ENCODE peak calls at places on chromosomes 1 and 21, in five cellular contexts. O, K, Q, Y and D are unnamed samples.

GRCh38 chr1:223189903-223190724 is 47.1 kb upstream of the TLR5 start:
- DNase-seq in O (no peak), K (peak), Q (no peak), Y (no peak), D (peak)

GRCh38 chr21:46092026-46092764 is 5.7 kb upstream of the COL6A2 start:
- DNase-seq in O (peak), K (no peak), Q (no peak), Y (no peak), D (no peak)

GRCh38 chr1:228337031-228337564 is 69.5 kb downstream of the TRIM11 start:
- DNase-seq in O (no peak), K (no peak), Q (no peak), Y (no peak), D (no peak)

GRCh38 chr1:20336105-20336605 is 45.5 kb downstream of the VWA5B1 start:
- DNase-seq in O (no peak), K (no peak), Q (no peak), Y (no peak), D (no peak)

GRCh38 chr1:224198572-224198971 is 15.5 kb downstream of the DEGS1 start:
- DNase-seq in O (no peak), K (no peak), Q (no peak), Y (no peak), D (no peak)

GRCh38 chr1:85611856-85612255 is 31.3 kb downstream of the CCN1 start:
- DNase-seq in O (peak), K (no peak), Q (no peak), Y (peak), D (no peak)

GRCh38 chr1:100861379-100861778 is 33.3 kb downstream of the EXTL2 start:
- DNase-seq in O (peak), K (no peak), Q (no peak), Y (no peak), D (no peak)

GRCh38 chr1:57017201-57017600 is 51.4 kb upstream of the C8B start:
- DNase-seq in O (no peak), K (no peak), Q (no peak), Y (peak), D (no peak)

GRCh38 chr1:215489771-215490566 is 77.1 kb upstream of the KCTD3 start:
- DNase-seq in O (no peak), K (no peak), Q (no peak), Y (no peak), D (no peak)

GRCh38 chr1:3275471-3276340 is 178.8 kb upstream of the ARHGEF16 start:
- DNase-seq in O (no peak), K (no peak), Q (no peak), Y (no peak), D (no peak)

GRCh38 chr1:201218409-201218808 is 27.8 kb downstream of the IGFN1 start:
- DNase-seq in O (no peak), K (no peak), Q (no peak), Y (no peak), D (no peak)

GRCh38 chr1:165696625-165697100 is 1.7 kb downstream of the ALDH9A1 start:
- DNase-seq in O (peak), K (no peak), Q (no peak), Y (no peak), D (no peak)

GRCh38 chr21:17101696-17102095 is 411.1 kb upstream of the CXADR start:
- DNase-seq in O (no peak), K (no peak), Q (no peak), Y (no peak), D (no peak)

GRCh38 chr1:170664828-170665617 is 1.1 kb downstream of the PRRX1 start:
- DNase-seq in O (peak), K (no peak), Q (no peak), Y (peak), D (no peak)

GRCh38 chr1:234597894-234598293 is 12.1 kb downstream of the IRF2BP2 start:
- DNase-seq in O (peak), K (peak), Q (peak), Y (peak), D (peak)

GRCh38 chr1:159211331-159212136 is 6.9 kb downstream of the ACKR1 start:
- DNase-seq in O (peak), K (peak), Q (peak), Y (peak), D (peak)

GRCh38 chr1:202081992-202082391 is 40.7 kb upstream of the GPR37L1 start:
- DNase-seq in O (no peak), K (no peak), Q (no peak), Y (no peak), D (no peak)

GRCh38 chr1:165871311-165872067 is 44.1 kb downstream of the UCK2 start:
- DNase-seq in O (peak), K (peak), Q (peak), Y (peak), D (peak)

GRCh38 chr1:13817906-13818305 is 117.9 kb downstream of the PRDM2 start:
- DNase-seq in O (no peak), K (no peak), Q (no peak), Y (no peak), D (no peak)

GRCh38 chr1:172970186-172970585 is 80.6 kb downstream of the TNFSF18 start:
- DNase-seq in O (no peak), K (no peak), Q (no peak), Y (no peak), D (no peak)
- H3K4me2 ChIP-seq in O (no peak), K (no peak), Q (no peak), Y (no peak), D (no peak)

DNA sequence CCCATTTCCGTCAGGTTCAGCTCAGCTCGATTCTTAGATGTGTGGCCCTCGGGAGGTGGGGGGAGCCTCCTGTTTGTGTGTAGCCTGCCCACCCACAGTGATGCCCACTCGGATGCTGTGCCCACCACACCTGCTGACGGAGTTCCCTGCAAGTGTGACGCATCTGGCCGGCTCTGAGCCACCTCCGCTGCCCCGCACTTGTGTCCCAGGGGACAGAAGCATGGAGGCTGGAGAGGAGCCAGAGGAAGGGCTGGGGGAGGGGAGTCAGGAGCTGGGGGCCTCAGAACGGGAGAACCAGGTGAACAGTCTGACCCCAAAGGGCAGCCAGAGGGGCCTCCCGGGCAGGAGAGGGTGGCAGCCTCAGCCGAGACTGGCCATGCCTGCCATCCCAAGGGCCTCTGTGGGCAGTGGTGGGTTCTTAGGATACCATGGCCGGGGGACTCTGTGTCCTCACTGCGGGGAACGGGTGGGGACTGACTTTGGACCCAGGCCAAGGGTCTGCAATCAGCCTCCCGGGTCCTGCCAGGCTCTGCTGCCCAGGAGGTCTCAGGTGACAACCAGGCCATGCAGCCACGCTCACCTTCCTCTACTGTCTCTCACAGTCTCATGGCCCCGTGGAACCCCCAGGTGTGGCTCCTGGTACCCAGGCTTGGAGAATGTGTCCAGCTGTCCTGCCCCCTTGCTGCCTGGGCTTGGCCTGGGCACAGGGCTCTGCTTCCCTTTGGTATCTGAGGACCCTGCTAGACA is 267.2 kb upstream of the VAMP3 start:
- DNase-seq in O (no peak), K (no peak), Q (no peak), Y (no peak), D (no peak)
- H3K4me2 ChIP-seq in O (no peak), K (no peak), Q (no peak), Y (no peak), D (no peak)

DNA sequence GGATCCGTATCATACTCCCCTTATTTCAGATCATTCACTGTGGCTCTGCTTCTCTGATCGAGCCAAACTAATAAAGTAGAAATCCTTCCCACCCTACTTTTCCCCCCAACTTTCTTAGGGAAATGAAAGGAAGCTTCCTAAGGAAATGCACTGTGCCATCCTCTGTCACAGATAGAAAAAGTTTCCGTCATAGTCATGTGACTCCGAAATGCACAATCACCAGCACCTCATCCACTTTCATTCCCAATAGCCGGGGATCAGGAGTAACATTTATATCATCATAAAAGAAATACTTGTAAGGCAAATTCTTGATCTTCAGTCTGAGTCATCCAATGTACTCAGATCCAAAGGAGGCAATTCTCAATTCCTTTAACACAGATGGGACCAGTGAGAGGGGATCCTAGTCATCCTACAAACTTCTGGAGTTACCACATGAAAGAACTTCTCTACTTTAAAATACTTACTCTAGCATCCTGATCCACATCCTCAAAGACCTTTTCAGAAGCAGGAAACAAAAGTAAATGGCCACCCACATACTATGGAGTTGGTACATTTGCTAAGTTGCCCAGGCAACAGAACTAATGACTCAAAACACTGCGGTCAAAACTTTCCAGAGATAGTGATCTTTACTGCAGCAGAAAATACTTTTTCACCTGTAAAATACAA is 97.8 kb upstream of the ZC3H11B start:
- DNase-seq in O (peak), K (peak), Q (no peak), Y (peak), D (no peak)
- H3K4me2 ChIP-seq in O (no peak), K (no peak), Q (no peak), Y (no peak), D (no peak)

DNA sequence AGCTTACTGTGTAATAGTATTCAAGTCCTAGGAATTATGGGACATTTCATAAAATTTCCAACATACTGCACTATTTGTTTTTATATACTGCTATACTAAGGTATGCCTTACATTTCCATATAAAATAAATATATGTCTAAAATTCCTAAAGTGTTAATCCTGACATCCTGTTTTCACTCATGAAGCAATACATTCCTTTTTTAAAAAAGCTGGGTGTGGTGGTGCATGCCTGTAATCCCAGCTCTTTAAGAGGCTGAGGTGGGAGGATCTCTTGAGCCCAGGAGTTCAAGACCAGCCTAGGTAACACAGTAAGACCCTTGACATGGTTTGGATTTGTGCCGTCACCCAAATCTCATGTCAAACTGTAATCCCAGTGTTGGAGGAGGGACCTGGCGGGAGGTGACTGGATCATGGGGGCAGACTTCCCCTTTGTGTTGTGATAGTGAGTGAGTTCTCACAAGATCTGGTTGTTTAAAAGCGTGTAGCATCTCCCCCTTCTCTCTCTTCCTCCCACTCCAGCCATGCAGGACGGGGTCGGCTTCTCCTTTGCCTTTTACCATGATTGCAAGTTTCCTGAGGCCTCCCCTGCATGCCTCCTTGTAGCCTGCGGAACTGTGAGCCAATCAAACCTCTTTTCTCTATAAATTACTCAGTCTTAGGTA is 5.8 kb downstream of the CDC42BPA start:
- DNase-seq in O (no peak), K (no peak), Q (no peak), Y (no peak), D (no peak)
- H3K4me2 ChIP-seq in O (no peak), K (no peak), Q (no peak), Y (no peak), D (no peak)

DNA sequence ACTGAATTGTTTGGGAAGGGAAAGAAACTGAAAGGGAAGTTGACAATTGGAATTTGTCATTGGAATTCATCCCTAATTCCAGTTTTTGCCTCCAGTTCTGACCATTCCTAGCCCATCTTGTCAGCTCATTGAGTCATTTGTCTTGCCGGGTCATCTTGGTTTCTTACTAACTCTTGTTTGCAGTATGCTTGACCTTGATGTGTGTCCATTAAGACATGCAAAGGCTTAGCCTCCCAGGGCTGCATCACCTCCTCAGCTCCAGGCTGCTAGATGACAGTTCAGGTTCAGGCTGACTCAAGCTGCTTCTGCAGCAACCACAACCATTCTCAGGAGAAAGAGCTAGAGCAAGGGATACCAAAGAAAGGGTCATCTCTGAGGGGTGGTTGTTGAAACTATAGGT is 151.3 kb upstream of the PTGFR start:
- DNase-seq in O (no peak), K (no peak), Q (no peak), Y (no peak), D (no peak)
- H3K4me2 ChIP-seq in O (peak), K (no peak), Q (no peak), Y (no peak), D (no peak)

DNA sequence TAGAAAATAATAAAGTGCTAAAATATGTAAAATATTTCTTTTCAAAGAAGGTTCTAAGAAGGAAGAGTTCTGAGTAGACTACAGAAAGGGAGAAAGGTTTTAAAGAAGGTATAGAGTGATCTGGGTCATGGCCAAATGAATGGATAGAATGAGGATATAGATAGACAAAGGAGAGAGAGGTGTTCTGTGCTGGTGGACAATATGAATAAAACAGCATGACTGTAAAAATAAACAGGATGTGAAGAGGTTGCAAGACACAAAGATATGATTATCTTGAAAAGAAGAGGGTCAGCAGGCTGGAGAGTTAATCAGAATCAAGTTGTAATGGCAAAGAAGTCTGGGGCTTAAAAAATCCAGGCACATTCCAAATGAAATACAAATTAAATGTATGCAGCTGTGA is 86.7 kb upstream of the GNG4 start:
- DNase-seq in O (no peak), K (no peak), Q (no peak), Y (no peak), D (no peak)
- H3K4me2 ChIP-seq in O (no peak), K (no peak), Q (no peak), Y (no peak), D (no peak)

DNA sequence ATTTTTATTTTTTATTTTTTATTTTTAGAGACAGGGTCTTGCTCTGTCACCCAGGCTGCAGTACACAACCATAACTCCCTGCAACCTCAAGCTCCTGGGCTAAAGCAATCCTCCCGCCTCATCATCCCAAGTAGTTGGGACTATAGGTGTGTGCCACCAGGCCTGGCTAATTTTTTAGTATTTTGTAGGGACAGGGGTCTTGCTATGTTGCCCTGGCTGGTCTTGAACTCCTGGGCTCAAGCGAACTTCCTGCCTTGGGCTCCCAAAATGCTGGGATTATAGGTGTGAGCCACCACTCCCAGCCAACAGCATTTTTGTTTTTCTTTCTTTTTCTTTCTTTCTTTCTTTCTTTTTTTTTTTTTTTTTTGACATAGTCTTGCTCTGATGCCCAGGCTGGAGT is 14.1 kb downstream of the PLEKHM2 start:
- DNase-seq in O (no peak), K (no peak), Q (no peak), Y (no peak), D (no peak)
- H3K4me2 ChIP-seq in O (no peak), K (peak), Q (peak), Y (no peak), D (no peak)

GRCh38 chr1:219074084-219074728 is 99.5 kb upstream of the LYPLAL1 start:
- DNase-seq in O (no peak), K (no peak), Q (no peak), Y (no peak), D (no peak)

GRCh38 chr1:219071209-219071608 is 102.5 kb upstream of the LYPLAL1 start:
- DNase-seq in O (no peak), K (no peak), Q (no peak), Y (no peak), D (no peak)

GRCh38 chr1:219081943-219082925 is 91.4 kb upstream of the LYPLAL1 start:
- DNase-seq in O (no peak), K (peak), Q (no peak), Y (no peak), D (no peak)

GRCh38 chr1:219072329-219072728 is 101.3 kb upstream of the LYPLAL1 start:
- DNase-seq in O (no peak), K (no peak), Q (no peak), Y (no peak), D (no peak)

DNA sequence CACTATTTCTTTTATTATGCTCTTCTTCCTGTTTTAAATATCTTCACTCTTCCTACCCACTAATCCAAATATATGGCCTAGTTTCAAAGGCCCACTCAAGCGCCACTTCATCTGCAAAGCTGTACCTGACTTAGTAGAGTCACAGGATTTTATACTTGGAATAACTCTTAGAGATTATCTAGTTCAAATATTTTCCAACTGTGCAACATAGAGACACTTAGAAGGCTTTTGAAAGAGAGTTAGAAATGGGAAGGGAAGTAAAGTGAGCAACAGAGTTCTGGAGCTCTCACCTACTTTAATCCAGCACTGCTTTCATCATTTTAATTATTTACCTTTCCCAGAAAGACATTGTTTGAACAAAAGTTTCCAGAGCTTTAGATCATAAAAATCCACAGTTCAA is 97.1 kb upstream of the LYPLAL1 start:
- DNase-seq in O (no peak), K (no peak), Q (no peak), Y (no peak), D (no peak)
- H3K4me2 ChIP-seq in O (no peak), K (no peak), Q (no peak), Y (no peak), D (no peak)

DNA sequence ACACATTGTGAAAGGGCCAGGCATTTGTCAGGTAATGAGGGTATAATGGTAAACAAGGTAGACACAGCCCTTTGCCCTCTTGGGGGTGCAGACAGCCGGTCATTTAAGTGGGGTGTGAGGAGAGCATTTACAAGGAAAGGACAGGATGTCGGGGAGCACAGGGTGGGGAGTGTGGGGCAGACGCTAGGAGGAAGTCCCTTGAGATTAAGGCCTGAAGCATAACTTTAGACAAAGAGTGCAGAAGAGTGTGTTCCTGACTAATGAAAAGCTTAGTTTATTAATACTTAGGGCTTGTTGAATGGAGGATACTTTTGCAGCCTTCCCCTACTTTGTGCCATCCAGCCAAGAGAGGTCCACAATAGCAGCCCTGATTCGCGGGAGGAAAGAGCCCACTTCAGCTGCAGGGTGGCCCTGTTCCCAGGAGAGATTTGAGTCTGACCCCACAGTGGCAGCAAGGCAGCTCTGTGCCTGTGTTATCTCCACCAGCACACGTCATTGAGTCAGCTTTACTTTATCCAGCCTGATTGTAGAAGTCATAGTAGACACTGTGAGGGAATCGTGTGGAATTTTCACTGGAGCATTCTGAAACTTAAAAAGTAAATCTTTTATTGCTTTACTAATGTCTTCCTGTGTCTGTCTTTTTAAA is 35.1 kb downstream of the MPZL1 start:
- DNase-seq in O (no peak), K (no peak), Q (no peak), Y (no peak), D (no peak)
- H3K4me2 ChIP-seq in O (no peak), K (no peak), Q (no peak), Y (no peak), D (no peak)